ENCODE peak calls at places on chromosomes 12 and 14, in eight cellular contexts. Q is HCT116, Z is body of pancreas, S is astrocyte, A is mammary epithelial cell, H is tibial nerve, E is H7, C is tibial artery. L is an unnamed sample.

GRCh38 chr14:24368562-24369252 is 723 bp downstream of the NFATC4 start:
- DNase-seq in Q (no peak), Z (peak; percentile 43), S (peak; percentile 57), A (no peak), H (peak; percentile 39), E (peak; percentile 96), C (peak; percentile 46), L (no peak)

GRCh38 chr14:76203086-76204001 is 51.6 kb downstream of the GPATCH2L start:
- DNase-seq in Q (no peak), Z (peak; percentile 24), S (peak; percentile 95), A (peak; percentile 85), H (no peak), E (no peak), C (no peak), L (no peak)

GRCh38 chr12:112798019-112798760 is 6.6 kb downstream of the RPH3A start:
- DNase-seq in Q (no peak), Z (no peak), S (no peak), A (no peak), H (no peak), E (no peak), C (no peak), L (no peak)

GRCh38 chr12:104665296-104665695 is 208.5 kb downstream of the CHST11 start:
- DNase-seq in Q (no peak), Z (no peak), S (no peak), A (no peak), H (no peak), E (no peak), C (no peak), L (no peak)

GRCh38 chr12:82896979-82897378 is 210.3 kb downstream of the TMTC2 start:
- DNase-seq in Q (peak; percentile 8), Z (peak; percentile 70), S (peak; percentile 44), A (peak; percentile 81), H (no peak), E (no peak), C (no peak), L (no peak)

GRCh38 chr12:106192659-106193403 is 54.1 kb upstream of the NUAK1 start:
- DNase-seq in Q (no peak), Z (no peak), S (no peak), A (no peak), H (peak; percentile 33), E (no peak), C (no peak), L (no peak)

GRCh38 chr14:81533212-81533535 is 479 bp downstream of the SEL1L start:
- DNase-seq in Q (no peak), Z (no peak), S (no peak), A (no peak), H (no peak), E (peak; percentile 10), C (no peak), L (no peak)

GRCh38 chr12:121290410-121290809 is 6.1 kb downstream of the CAMKK2 start:
- DNase-seq in Q (no peak), Z (no peak), S (no peak), A (no peak), H (no peak), E (no peak), C (no peak), L (no peak)

GRCh38 chr12:125239563-125239962 is 174.3 kb downstream of the AACS start:
- DNase-seq in Q (no peak), Z (no peak), S (no peak), A (no peak), H (no peak), E (no peak), C (no peak), L (no peak)

GRCh38 chr12:109741286-109741969 is 27.8 kb downstream of the FAM222A start:
- DNase-seq in Q (no peak), Z (peak; percentile 0), S (no peak), A (no peak), H (no peak), E (no peak), C (peak; percentile 11), L (no peak)

GRCh38 chr14:82641050-82641540 is 1107.4 kb upstream of the SEL1L start:
- DNase-seq in Q (no peak), Z (no peak), S (no peak), A (no peak), H (no peak), E (no peak), C (no peak), L (no peak)

GRCh38 chr14:82647088-82647697 is 1113.5 kb upstream of the SEL1L start:
- DNase-seq in Q (no peak), Z (no peak), S (no peak), A (no peak), H (no peak), E (no peak), C (no peak), L (no peak)

GRCh38 chr14:82636426-82636825 is 1102.8 kb upstream of the SEL1L start:
- DNase-seq in Q (no peak), Z (no peak), S (no peak), A (no peak), H (no peak), E (no peak), C (no peak), L (no peak)

DNA sequence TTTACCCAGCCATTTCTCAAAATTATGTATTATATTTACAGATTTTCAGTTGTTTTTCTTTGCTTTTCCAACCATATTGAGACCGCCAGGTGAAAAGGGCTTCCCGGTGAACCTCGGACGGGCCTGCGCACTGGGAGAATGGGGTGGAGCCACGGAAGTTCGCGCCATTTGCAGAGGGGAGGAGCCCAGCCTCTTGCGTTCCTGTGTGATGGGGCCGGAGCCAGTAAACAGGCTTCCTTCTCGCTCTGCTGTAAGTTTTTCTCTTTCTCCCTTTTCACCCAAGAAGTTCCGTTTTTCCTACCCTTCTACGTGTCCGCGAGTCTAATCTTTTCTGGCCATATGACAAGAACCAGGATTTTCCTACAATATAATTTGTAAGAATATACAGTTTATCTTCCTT is 1108.8 kb upstream of the SEL1L start:
- DNase-seq in Q (no peak), Z (no peak), S (no peak), A (no peak), H (no peak), E (peak; percentile 3), C (no peak), L (peak; percentile 31)
- H3K4me3 ChIP-seq in Q (no peak overlapping the region), Z (no peak overlapping the region), S (no peak overlapping the region), A (no peak overlapping the region), H (no peak overlapping the region), E (peak overlapping the region; percentile 33), C (no peak overlapping the region), L (peak overlapping the region; percentile 33)

GRCh38 chr14:28768549-28768870 is 1.9 kb downstream of the FOXG1 start:
- DNase-seq in Q (no peak), Z (no peak), S (no peak), A (no peak), H (no peak), E (no peak), C (no peak), L (no peak)
- H3K27me3 ChIP-seq in Q (no peaks in the 10 kb centered on the region), Z (peaks cover 53% of the 10 kb centered on the region), S (peaks cover 68% of the 10 kb centered on the region), A (peaks cover 65% of the 10 kb centered on the region), H (peaks cover 9% of the 10 kb centered on the region), E (peaks cover 92% of the 10 kb centered on the region), C (peaks cover 3% of the 10 kb centered on the region), L (peaks cover 47% of the 10 kb centered on the region)

DNA sequence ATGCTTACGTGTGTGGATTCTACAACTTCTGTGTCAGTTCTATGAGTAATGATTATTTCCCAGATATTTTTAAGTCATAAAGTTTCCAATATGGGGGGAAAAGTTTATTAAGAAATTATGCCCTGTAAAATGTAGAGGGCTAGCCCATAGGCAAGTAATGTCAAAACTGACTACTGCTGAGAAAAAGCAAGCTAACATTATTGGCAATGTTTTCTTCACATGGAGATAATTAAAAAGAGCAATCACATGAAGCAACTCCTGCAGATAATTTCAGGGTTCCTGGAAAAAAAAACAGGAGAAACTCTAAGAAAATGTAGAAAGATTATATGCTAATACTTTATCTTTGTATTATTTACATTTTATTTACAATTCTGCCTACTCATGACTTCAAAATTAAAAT is 39.9 kb downstream of the PPP1R12A start:
- DNase-seq in Q (no peak), Z (no peak), S (no peak), A (no peak), H (no peak), E (no peak), C (no peak), L (no peak)
- H3K36me3 ChIP-seq in Q (no peaks in the 10 kb centered on the region), Z (no peaks in the 10 kb centered on the region), S (no peaks in the 10 kb centered on the region), A (no peaks in the 10 kb centered on the region), H (no peaks in the 10 kb centered on the region), E (no peaks in the 10 kb centered on the region), C (no peaks in the 10 kb centered on the region), L (no peaks in the 10 kb centered on the region)

GRCh38 chr14:32985881-32986280 is 47.2 kb downstream of the NPAS3 start:
- DNase-seq in Q (no peak), Z (no peak), S (peak; percentile 32), A (no peak), H (no peak), E (no peak), C (no peak), L (no peak)
- H3K4me3 ChIP-seq in Q (no peak overlapping the region), Z (no peak overlapping the region), S (no peak overlapping the region), A (no peak overlapping the region), H (no peak overlapping the region), E (no peak overlapping the region), C (no peak overlapping the region), L (no peak overlapping the region)

DNA sequence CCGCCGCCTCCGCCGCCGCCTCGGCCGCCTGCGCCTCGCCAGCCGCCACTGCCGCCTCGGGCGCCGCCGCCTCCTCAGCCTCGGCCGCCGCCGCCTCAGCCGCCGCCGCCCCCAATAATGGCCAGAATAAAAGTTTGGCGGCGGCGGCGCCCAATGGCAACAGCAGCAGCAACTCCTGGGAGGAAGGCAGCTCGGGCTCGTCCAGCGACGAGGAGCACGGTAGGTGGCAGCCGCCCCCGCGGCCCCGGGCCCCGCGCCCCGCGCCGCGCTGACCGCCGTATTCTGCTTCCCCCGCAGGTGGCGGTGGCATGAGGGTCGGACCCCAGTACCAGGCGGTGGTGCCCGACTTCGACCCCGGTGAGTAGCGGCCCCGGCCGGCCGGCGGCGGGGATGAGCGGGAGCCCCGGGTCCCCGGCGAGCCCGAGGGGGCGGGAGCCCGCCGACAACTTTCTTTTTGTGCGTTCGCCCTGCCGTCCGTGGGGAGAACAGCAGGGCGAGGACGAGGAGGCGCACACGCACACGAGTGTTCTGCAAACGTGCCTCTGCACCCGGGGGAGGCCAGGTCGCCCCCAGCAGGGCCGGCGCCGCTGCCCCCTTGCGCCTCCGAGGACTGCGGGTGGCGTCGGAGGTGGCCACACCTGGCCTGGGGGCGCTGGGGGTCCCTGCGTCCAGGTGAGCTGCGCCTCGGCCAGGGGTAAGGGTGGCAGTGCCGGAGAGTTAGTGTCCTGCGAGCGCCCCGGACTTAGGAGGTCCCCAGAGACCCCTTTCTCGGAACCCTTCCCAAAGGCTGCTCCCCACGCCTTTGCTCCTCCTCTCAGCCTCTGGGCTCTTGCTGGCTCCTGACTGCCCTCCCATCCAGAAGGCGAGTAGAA is 756 bp downstream of the RCOR1 start:
- DNase-seq in Q (no peak), Z (peak; percentile 60), S (no peak), A (peak; percentile 35), H (peak; percentile 5), E (peak; percentile 83), C (peak; percentile 35), L (no peak)
- H3K27me3 ChIP-seq in Q (no peaks in the 10 kb centered on the region), Z (no peaks in the 10 kb centered on the region), S (no peaks in the 10 kb centered on the region), A (no peaks in the 10 kb centered on the region), H (no peaks in the 10 kb centered on the region), E (no peaks in the 10 kb centered on the region), C (no peaks in the 10 kb centered on the region), L (no peaks in the 10 kb centered on the region)

DNA sequence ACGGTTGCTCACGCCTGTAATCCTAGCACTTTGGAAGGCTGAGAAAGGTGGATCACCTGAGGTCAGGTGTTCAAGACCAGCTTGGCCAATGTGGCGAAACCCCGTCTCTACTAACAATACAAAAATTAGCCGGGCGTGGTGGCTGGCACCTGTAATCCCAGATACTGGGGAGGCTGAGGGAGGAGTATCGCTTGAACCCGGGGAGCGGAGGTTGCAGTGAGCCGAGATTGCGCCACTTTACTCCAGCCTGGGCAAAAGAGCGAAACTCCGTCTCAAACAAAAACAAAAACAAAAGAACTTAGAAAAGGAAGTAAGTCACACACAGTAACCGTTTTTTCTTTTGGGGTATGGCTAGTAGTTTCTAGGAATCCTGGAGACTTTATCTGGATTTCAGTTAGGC is 1.7 kb upstream of the PALS1 start:
- DNase-seq in Q (no peak), Z (no peak), S (no peak), A (no peak), H (no peak), E (no peak), C (no peak), L (no peak)
- H3K36me3 ChIP-seq in Q (no peaks in the 10 kb centered on the region), Z (no peaks in the 10 kb centered on the region), S (no peaks in the 10 kb centered on the region), A (no peaks in the 10 kb centered on the region), H (no peaks in the 10 kb centered on the region), E (no peaks in the 10 kb centered on the region), C (no peaks in the 10 kb centered on the region), L (no peaks in the 10 kb centered on the region)

L was measured in iPS DF 6.9.